ENCODE peak calls at places on chromosomes 13 and 19, in six cellular contexts. P, L, G, C, Y and F are unnamed samples.

GRCh38 chr19:1490020-1490310 is 185 bp downstream of the PCSK4 start:
- DNase-seq in G (no peak), Y (no peak), C (no peak), P (no peak), L (no peak), F (no peak)

GRCh38 chr19:3080281-3080680 is 13.9 kb upstream of the GNA11 start:
- DNase-seq in L (peak; percentile 27), Y (no peak), G (peak; percentile 72), C (no peak), P (no peak), F (peak; percentile 79)

GRCh38 chr13:30856004-30856790 is 49.9 kb upstream of the MEDAG start:
- DNase-seq in C (no peak), L (no peak), G (no peak), Y (no peak), P (no peak), F (no peak)

GRCh38 chr13:108328848-108329247 is 59.3 kb downstream of the TNFSF13B start:
- DNase-seq in P (no peak), G (no peak), Y (no peak), C (no peak), L (no peak), F (no peak)

GRCh38 chr13:23610187-23610576 is 40.0 kb downstream of the TNFRSF19 start:
- DNase-seq in C (no peak), Y (no peak), G (no peak), P (peak; percentile 76), L (no peak), F (no peak)

GRCh38 chr13:32811297-32811800 is 204.9 kb upstream of the KL start:
- DNase-seq in L (no peak), P (no peak), C (no peak), G (no peak), Y (no peak), F (peak; percentile 30)

GRCh38 chr19:3420909-3421619 is 54.7 kb downstream of the NFIC start:
- DNase-seq in Y (no peak), C (no peak), L (no peak), G (no peak), P (no peak), F (no peak)

GRCh38 chr13:106143930-106144709 is 391.3 kb downstream of the EFNB2 start:
- DNase-seq in P (no peak), C (no peak), L (no peak), G (no peak), Y (peak; percentile 36), F (no peak)

GRCh38 chr19:12244370-12244769 is 50.3 kb downstream of the ZNF44 start:
- DNase-seq in Y (no peak), P (peak; percentile 21), G (no peak), C (no peak), L (no peak), F (no peak)

GRCh38 chr13:46134961-46135522 is 30.2 kb upstream of the CPB2 start:
- DNase-seq in L (no peak), Y (peak; percentile 47), P (peak; percentile 78), C (no peak), G (no peak), F (no peak)

GRCh38 chr19:44574201-44574950 is 39.0 kb upstream of the IGSF23 start:
- DNase-seq in C (no peak), Y (no peak), L (no peak), P (no peak), G (no peak), F (no peak)

GRCh38 chr13:86569974-86570373 is 770.8 kb upstream of the SLITRK6 start:
- DNase-seq in P (no peak), G (no peak), Y (no peak), L (no peak), C (no peak), F (no peak)

GRCh38 chr13:100543872-100544602 is 44.6 kb downstream of the GGACT start:
- DNase-seq in G (no peak), Y (no peak), L (no peak), C (peak; percentile 56), P (peak; percentile 41), F (no peak)

GRCh38 chr19:34678421-34678820 is 943 bp downstream of the ZNF302 start:
- DNase-seq in P (no peak), L (no peak), C (no peak), G (no peak), Y (no peak), F (no peak)

GRCh38 chr19:50204811-50205675 is 1.6 kb downstream of the MYH14 start:
- DNase-seq in C (peak; percentile 75), P (peak; percentile 70), Y (peak; percentile 94), L (peak; percentile 33), G (no peak), F (peak; percentile 95)

GRCh38 chr19:43625918-43626579 is 6.6 kb upstream of the ZNF428 start:
- DNase-seq in L (peak; percentile 73), G (no peak), Y (no peak), C (no peak), P (no peak), F (no peak)

GRCh38 chr19:29680447-29680846 is 15.2 kb downstream of the PLEKHF1 start:
- DNase-seq in Y (peak; percentile 62), P (no peak), C (peak; percentile 66), L (no peak), G (no peak), F (peak; percentile 72)

GRCh38 chr13:113033498-113033897 is 64.5 kb downstream of the MCF2L start:
- DNase-seq in Y (no peak), C (no peak), G (no peak), L (no peak), P (no peak), F (no peak)

GRCh38 chr19:36003284-36003683 is 5.3 kb downstream of the SYNE4 start:
- DNase-seq in L (no peak), Y (no peak), C (no peak), G (no peak), P (no peak), F (no peak)

GRCh38 chr19:17415107-17415506 is 4.7 kb upstream of the MVB12A start:
- DNase-seq in C (no peak), Y (no peak), G (no peak), L (no peak), P (no peak), F (no peak)

GRCh38 chr13:91278888-91279287 is 68.6 kb upstream of the MIR17HG start:
- DNase-seq in Y (no peak), L (no peak), C (no peak), P (no peak), G (no peak), F (no peak)

GRCh38 chr13:45714170-45714569 is 12.1 kb downstream of the CBY2 start:
- DNase-seq in L (no peak), Y (no peak), P (no peak), G (no peak), C (no peak), F (no peak)

GRCh38 chr13:45541806-45542205 is 73.7 kb downstream of the ERICH6B start:
- DNase-seq in C (no peak), G (no peak), P (no peak), L (no peak), Y (no peak), F (no peak)

GRCh38 chr13:86795858-86796257 is 875.3 kb upstream of the SLITRK5 start:
- DNase-seq in C (no peak), Y (no peak), G (no peak), L (no peak), P (no peak), F (no peak)

GRCh38 chr13:50141660-50142010 is 126.4 kb downstream of the KCNRG start:
- DNase-seq in G (no peak), Y (no peak), L (no peak), C (no peak), P (no peak), F (no peak)

GRCh38 chr13:50140742-50141659 is 125.8 kb downstream of the KCNRG start:
- DNase-seq in Y (no peak), L (no peak), C (no peak), G (no peak), P (no peak), F (no peak)

GRCh38 chr13:50144473-50145160 is 129.4 kb downstream of the KCNRG start:
- DNase-seq in Y (no peak), P (no peak), C (no peak), L (no peak), G (no peak), F (no peak)

GRCh38 chr13:50136678-50137077 is 121.4 kb downstream of the KCNRG start:
- DNase-seq in Y (no peak), P (no peak), G (no peak), L (no peak), C (no peak), F (no peak)

GRCh38 chr13:50140153-50140552 is 124.9 kb downstream of the KCNRG start:
- DNase-seq in G (no peak), C (no peak), P (no peak), Y (no peak), L (no peak), F (no peak)
- TF ChIP-seq POLR2AphosphoS5 in G (no peak), C (no peak), P (no peak), Y (no peak), L (no peak), F (no peak)

GRCh38 chr19:39181500-39182173 is 15.1 kb upstream of the NCCRP1 start:
- DNase-seq in G (no peak), Y (no peak), P (no peak), L (no peak), C (no peak), F (no peak)
- TF ChIP-seq EP300 in G (no peak), Y (no peak), P (no peak), L (no peak), C (no peak), F (no peak)

DNA sequence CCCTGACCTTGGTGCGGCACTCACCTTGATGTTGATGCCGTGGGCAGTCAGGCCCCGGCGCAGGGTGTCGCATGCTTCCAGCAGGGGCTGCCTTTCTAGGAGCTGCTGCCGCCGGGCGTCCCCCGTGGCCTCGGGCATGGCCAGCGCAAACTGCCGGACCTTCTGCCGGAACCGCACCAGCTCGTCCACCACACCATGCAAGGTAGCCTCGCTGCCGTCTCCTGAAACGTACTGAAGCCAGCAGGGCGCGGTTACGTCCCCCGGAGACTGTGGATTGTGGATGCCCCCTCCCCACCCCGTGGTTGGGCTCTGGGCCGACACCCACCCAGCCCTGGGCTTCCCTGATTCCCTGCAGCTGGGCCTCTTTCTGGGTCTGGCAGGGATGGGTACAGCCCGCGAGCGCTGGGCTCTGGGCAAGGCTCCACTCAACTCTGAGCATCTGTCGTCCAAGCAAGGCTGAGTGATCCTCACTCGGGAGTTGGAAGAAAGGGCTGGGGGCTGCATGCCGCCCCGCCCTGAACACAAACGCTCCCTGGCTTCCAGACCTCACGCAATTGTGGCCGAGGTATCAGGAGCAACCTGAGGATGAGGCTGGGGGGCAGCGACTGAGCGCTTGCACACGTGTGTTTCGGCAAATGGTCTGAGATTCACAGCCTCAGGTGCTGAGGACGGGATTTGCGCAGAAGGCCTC is 27.1 kb downstream of the NAXD start:
- DNase-seq in C (no peak), L (no peak), P (no peak), Y (peak; percentile 22), G (no peak), F (no peak)
- TF ChIP-seq POLR2AphosphoS5 in C (no peak), L (no peak), P (no peak), Y (no peak), G (no peak), F (no peak)

DNA sequence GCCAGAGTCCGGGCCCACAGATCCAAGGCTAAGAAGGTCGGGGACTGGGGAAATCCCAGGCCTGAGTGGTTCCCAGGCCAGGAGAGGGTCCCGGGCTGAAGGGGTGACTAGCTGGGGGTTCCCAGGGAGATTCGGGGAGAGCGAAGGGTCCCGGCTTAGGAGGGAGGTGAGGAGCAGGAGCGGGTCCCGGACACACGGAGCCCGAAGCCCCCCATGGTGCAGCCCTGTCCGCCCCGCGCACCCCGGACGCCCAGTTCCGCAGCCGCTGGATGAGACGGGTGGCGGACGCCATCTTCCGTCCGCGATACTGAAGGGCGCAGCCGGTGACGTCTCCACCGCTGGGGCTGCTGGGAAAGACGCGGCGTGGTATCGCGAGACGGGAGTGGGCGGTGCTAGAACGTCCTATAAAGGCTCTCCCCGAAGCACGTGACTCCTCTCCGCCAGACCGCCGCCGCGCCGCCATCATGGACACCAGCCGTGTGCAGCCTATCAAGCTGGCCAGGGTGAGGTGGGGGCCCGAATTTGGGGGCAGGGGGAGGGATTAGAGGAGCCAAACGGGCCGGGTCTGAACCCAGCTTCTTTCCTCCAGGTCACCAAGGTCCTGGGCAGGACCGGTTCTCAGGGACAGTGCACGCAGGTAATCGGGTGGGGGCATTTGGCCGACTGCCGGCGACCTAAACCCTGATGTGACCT is at the start of the genes NDUFA7 and RPS28:
- DNase-seq in G (peak; percentile 99), P (peak; percentile 85), L (peak; percentile 97), C (peak; percentile 98), Y (peak; percentile 99), F (peak; percentile 98)
- TF ChIP-seq EP300 in G (no peak), P (no peak), L (no peak), C (no peak), Y (no peak), F (no peak)